ENCODE peak calls at places on chromosomes 13 and 19, in four cellular contexts. One of them, this sample, is unnamed.

GRCh38 chr19:47512183-47512947 is 2.5 kb downstream of the NAPA start:
- DNase-seq in HS-5: peak
- DNase-seq in A172: no peak
- DNase-seq in stomach: peak
- DNase-seq in this sample: no peak

GRCh38 chr13:97275265-97275664 is 53.1 kb downstream of the MBNL2 start:
- DNase-seq in HS-5: peak
- DNase-seq in A172: peak
- DNase-seq in stomach: no peak
- DNase-seq in this sample: no peak

GRCh38 chr19:40279761-40280607 is 5.2 kb downstream of the AKT2 start:
- DNase-seq in HS-5: no peak
- DNase-seq in A172: no peak
- DNase-seq in stomach: no peak
- DNase-seq in this sample: no peak

GRCh38 chr13:52454459-52454824 is 836 bp upstream of the CKAP2 start:
- DNase-seq in HS-5: no peak
- DNase-seq in A172: peak
- DNase-seq in stomach: no peak
- DNase-seq in this sample: peak

GRCh38 chr19:37950471-37951175 is 43.6 kb downstream of the SIPA1L3 start:
- DNase-seq in HS-5: no peak
- DNase-seq in A172: no peak
- DNase-seq in stomach: peak
- DNase-seq in this sample: no peak

GRCh38 chr13:83065136-83065535 is 817.1 kb downstream of the SLITRK1 start:
- DNase-seq in HS-5: no peak
- DNase-seq in A172: peak
- DNase-seq in stomach: no peak
- DNase-seq in this sample: no peak

GRCh38 chr19:8355631-8356402 is 8.1 kb upstream of the ANGPTL4 start:
- DNase-seq in HS-5: peak
- DNase-seq in A172: peak
- DNase-seq in stomach: no peak
- DNase-seq in this sample: peak

GRCh38 chr13:41222259-41222852 is 28.0 kb upstream of the KBTBD7 start:
- DNase-seq in HS-5: no peak
- DNase-seq in A172: peak
- DNase-seq in stomach: peak
- DNase-seq in this sample: peak

GRCh38 chr19:43759515-43759914 is 4.8 kb upstream of the SMG9 start:
- DNase-seq in HS-5: peak
- DNase-seq in A172: peak
- DNase-seq in stomach: no peak
- DNase-seq in this sample: peak

GRCh38 chr13:31001647-31002046 is 69.2 kb downstream of the TEX26 start:
- DNase-seq in HS-5: no peak
- DNase-seq in A172: no peak
- DNase-seq in stomach: no peak
- DNase-seq in this sample: no peak

GRCh38 chr13:102132896-102133295 is 269.0 kb downstream of the FGF14 start:
- DNase-seq in HS-5: no peak
- DNase-seq in A172: no peak
- DNase-seq in stomach: no peak
- DNase-seq in this sample: no peak

GRCh38 chr13:25169356-25169755 is 2.7 kb downstream of the AMER2 start:
- DNase-seq in HS-5: no peak
- DNase-seq in A172: no peak
- DNase-seq in stomach: no peak
- DNase-seq in this sample: no peak

GRCh38 chr19:6239401-6239844 is 40.4 kb downstream of the MLLT1 start:
- DNase-seq in HS-5: no peak
- DNase-seq in A172: no peak
- DNase-seq in stomach: peak
- DNase-seq in this sample: no peak

GRCh38 chr19:41531438-41532311 is 44.3 kb upstream of the CEACAM21 start:
- DNase-seq in HS-5: no peak
- DNase-seq in A172: peak
- DNase-seq in stomach: peak
- DNase-seq in this sample: peak

GRCh38 chr13:110555601-110556223 is 5.8 kb downstream of the RAB20 start:
- DNase-seq in HS-5: no peak
- DNase-seq in A172: no peak
- DNase-seq in stomach: peak
- DNase-seq in this sample: no peak

GRCh38 chr19:54137913-54138776 is 583 bp downstream of the CNOT3 start:
- DNase-seq in HS-5: no peak
- DNase-seq in A172: no peak
- DNase-seq in stomach: no peak
- DNase-seq in this sample: no peak

GRCh38 chr13:75763511-75763910 is 127.4 kb downstream of the LMO7 start:
- DNase-seq in HS-5: no peak
- DNase-seq in A172: no peak
- DNase-seq in stomach: no peak
- DNase-seq in this sample: no peak

GRCh38 chr13:103187621-103188020 is 121.4 kb upstream of the SLC10A2 start:
- DNase-seq in HS-5: no peak
- DNase-seq in A172: no peak
- DNase-seq in stomach: no peak
- DNase-seq in this sample: no peak

GRCh38 chr13:29849731-29850212 is 645 bp downstream of the UBL3 start:
- DNase-seq in HS-5: no peak
- DNase-seq in A172: peak
- DNase-seq in stomach: peak
- DNase-seq in this sample: peak